ENCODE peak calls at places on chromosomes 1 and 21, in nine cellular contexts. One of them, this sample, is unnamed. For H3K4me1, the result is how much of the 10 kb centered on the place peaks cover.

GRCh38 chr1:203271018-203271743 is 34.1 kb upstream of the BTG2 start:
- DNase-seq in right cardiac atrium: peak
- DNase-seq in IMR-90: peak
- DNase-seq in mesendoderm: peak
- DNase-seq in naive thymus-derived CD4-positive, alpha-beta T cell: peak
- DNase-seq in left ventricle myocardium inferior: peak
- DNase-seq in K562: peak
- DNase-seq in neuronal stem cell: no peak
- DNase-seq in tibial nerve: peak
- DNase-seq in this sample: no peak

GRCh38 chr1:220879090-220879508 is at the start of gene HLX:
- DNase-seq in right cardiac atrium: peak
- DNase-seq in mesendoderm: peak
- DNase-seq in left ventricle myocardium inferior: peak
- DNase-seq in K562: peak
- DNase-seq in tibial nerve: peak
- DNase-seq in IMR-90: peak
- DNase-seq in naive thymus-derived CD4-positive, alpha-beta T cell: no peak
- DNase-seq in neuronal stem cell: no peak
- DNase-seq in this sample: no peak

GRCh38 chr21:38802050-38803026 is 3.4 kb upstream of the ETS2 start:
- DNase-seq in left ventricle myocardium inferior: no peak
- DNase-seq in neuronal stem cell: no peak
- DNase-seq in tibial nerve: no peak
- DNase-seq in IMR-90: peak
- DNase-seq in naive thymus-derived CD4-positive, alpha-beta T cell: no peak
- DNase-seq in mesendoderm: no peak
- DNase-seq in right cardiac atrium: no peak
- DNase-seq in K562: no peak
- DNase-seq in this sample: no peak

GRCh38 chr1:174051956-174052355 is 29.8 kb upstream of the RC3H1 start:
- DNase-seq in naive thymus-derived CD4-positive, alpha-beta T cell: no peak
- DNase-seq in IMR-90: no peak
- DNase-seq in left ventricle myocardium inferior: no peak
- DNase-seq in neuronal stem cell: peak
- DNase-seq in K562: peak
- DNase-seq in mesendoderm: no peak
- DNase-seq in right cardiac atrium: peak
- DNase-seq in tibial nerve: peak
- DNase-seq in this sample: no peak

GRCh38 chr1:185400057-185400456 is 83.0 kb upstream of the IVNS1ABP start:
- DNase-seq in naive thymus-derived CD4-positive, alpha-beta T cell: no peak
- DNase-seq in K562: no peak
- DNase-seq in right cardiac atrium: no peak
- DNase-seq in left ventricle myocardium inferior: no peak
- DNase-seq in IMR-90: peak
- DNase-seq in tibial nerve: no peak
- DNase-seq in mesendoderm: no peak
- DNase-seq in neuronal stem cell: no peak
- DNase-seq in this sample: no peak

GRCh38 chr1:214318956-214319355 is 38.0 kb downstream of the SMYD2 start:
- DNase-seq in left ventricle myocardium inferior: no peak
- DNase-seq in right cardiac atrium: no peak
- DNase-seq in mesendoderm: no peak
- DNase-seq in naive thymus-derived CD4-positive, alpha-beta T cell: no peak
- DNase-seq in tibial nerve: no peak
- DNase-seq in neuronal stem cell: no peak
- DNase-seq in K562: no peak
- DNase-seq in IMR-90: no peak
- DNase-seq in this sample: no peak

GRCh38 chr1:72283204-72284083 is 1.1 kb upstream of the NEGR1 start:
- DNase-seq in K562: no peak
- DNase-seq in neuronal stem cell: peak
- DNase-seq in naive thymus-derived CD4-positive, alpha-beta T cell: peak
- DNase-seq in left ventricle myocardium inferior: peak
- DNase-seq in mesendoderm: peak
- DNase-seq in right cardiac atrium: peak
- DNase-seq in tibial nerve: peak
- DNase-seq in IMR-90: peak
- DNase-seq in this sample: peak

GRCh38 chr1:113998361-113998760 is 19.1 kb downstream of the OLFML3 start:
- DNase-seq in tibial nerve: no peak
- DNase-seq in right cardiac atrium: no peak
- DNase-seq in neuronal stem cell: no peak
- DNase-seq in K562: peak
- DNase-seq in naive thymus-derived CD4-positive, alpha-beta T cell: no peak
- DNase-seq in IMR-90: peak
- DNase-seq in left ventricle myocardium inferior: no peak
- DNase-seq in mesendoderm: no peak
- DNase-seq in this sample: no peak

GRCh38 chr1:163628034-163628773 is 306.4 kb downstream of the NUF2 start:
- DNase-seq in K562: no peak
- DNase-seq in right cardiac atrium: no peak
- DNase-seq in IMR-90: no peak
- DNase-seq in left ventricle myocardium inferior: no peak
- DNase-seq in naive thymus-derived CD4-positive, alpha-beta T cell: no peak
- DNase-seq in neuronal stem cell: no peak
- DNase-seq in tibial nerve: no peak
- DNase-seq in mesendoderm: no peak
- DNase-seq in this sample: no peak

GRCh38 chr1:25099343-25099951 is 132.9 kb downstream of the SYF2 start:
- DNase-seq in naive thymus-derived CD4-positive, alpha-beta T cell: no peak
- DNase-seq in K562: no peak
- DNase-seq in IMR-90: no peak
- DNase-seq in tibial nerve: no peak
- DNase-seq in left ventricle myocardium inferior: no peak
- DNase-seq in neuronal stem cell: no peak
- DNase-seq in right cardiac atrium: no peak
- DNase-seq in mesendoderm: no peak
- DNase-seq in this sample: no peak

GRCh38 chr1:81702079-81702715 is 98.5 kb upstream of the ADGRL2 start:
- DNase-seq in mesendoderm: no peak
- DNase-seq in K562: no peak
- DNase-seq in left ventricle myocardium inferior: no peak
- DNase-seq in tibial nerve: no peak
- DNase-seq in right cardiac atrium: no peak
- DNase-seq in naive thymus-derived CD4-positive, alpha-beta T cell: no peak
- DNase-seq in IMR-90: no peak
- DNase-seq in neuronal stem cell: no peak
- DNase-seq in this sample: no peak

GRCh38 chr1:21914468-21914867 is 22.6 kb downstream of the HSPG2 start:
- DNase-seq in mesendoderm: no peak
- DNase-seq in naive thymus-derived CD4-positive, alpha-beta T cell: no peak
- DNase-seq in IMR-90: no peak
- DNase-seq in tibial nerve: no peak
- DNase-seq in right cardiac atrium: no peak
- DNase-seq in neuronal stem cell: no peak
- DNase-seq in K562: no peak
- DNase-seq in left ventricle myocardium inferior: no peak
- DNase-seq in this sample: no peak

GRCh38 chr1:21913763-21914162 is 23.3 kb downstream of the HSPG2 start:
- DNase-seq in neuronal stem cell: no peak
- DNase-seq in tibial nerve: no peak
- DNase-seq in left ventricle myocardium inferior: no peak
- DNase-seq in IMR-90: no peak
- DNase-seq in right cardiac atrium: peak
- DNase-seq in naive thymus-derived CD4-positive, alpha-beta T cell: no peak
- DNase-seq in mesendoderm: no peak
- DNase-seq in K562: no peak
- DNase-seq in this sample: no peak

GRCh38 chr1:21913258-21913657 is 23.9 kb downstream of the HSPG2 start:
- DNase-seq in naive thymus-derived CD4-positive, alpha-beta T cell: no peak
- DNase-seq in right cardiac atrium: peak
- DNase-seq in K562: no peak
- DNase-seq in neuronal stem cell: no peak
- DNase-seq in mesendoderm: peak
- DNase-seq in tibial nerve: no peak
- DNase-seq in IMR-90: no peak
- DNase-seq in left ventricle myocardium inferior: no peak
- DNase-seq in this sample: peak

GRCh38 chr1:21916447-21917240 is 20.5 kb downstream of the HSPG2 start:
- DNase-seq in K562: peak
- DNase-seq in neuronal stem cell: no peak
- DNase-seq in IMR-90: no peak
- DNase-seq in naive thymus-derived CD4-positive, alpha-beta T cell: no peak
- DNase-seq in right cardiac atrium: peak
- DNase-seq in tibial nerve: no peak
- DNase-seq in left ventricle myocardium inferior: no peak
- DNase-seq in mesendoderm: no peak
- DNase-seq in this sample: no peak

GRCh38 chr1:21914880-21915640 is 22.1 kb downstream of the HSPG2 start:
- DNase-seq in K562: peak
- DNase-seq in IMR-90: no peak
- DNase-seq in tibial nerve: no peak
- DNase-seq in right cardiac atrium: peak
- DNase-seq in mesendoderm: no peak
- DNase-seq in left ventricle myocardium inferior: peak
- DNase-seq in neuronal stem cell: no peak
- DNase-seq in naive thymus-derived CD4-positive, alpha-beta T cell: no peak
- DNase-seq in this sample: no peak
- H3K4me1 ChIP-seq in K562: half or more
- H3K4me1 ChIP-seq in IMR-90: under half
- H3K4me1 ChIP-seq in tibial nerve: under half
- H3K4me1 ChIP-seq in right cardiac atrium: half or more
- H3K4me1 ChIP-seq in mesendoderm: under half
- H3K4me1 ChIP-seq in left ventricle myocardium inferior: half or more
- H3K4me1 ChIP-seq in neuronal stem cell: under half
- H3K4me1 ChIP-seq in naive thymus-derived CD4-positive, alpha-beta T cell: under half
- H3K4me1 ChIP-seq in this sample: under half

DNA sequence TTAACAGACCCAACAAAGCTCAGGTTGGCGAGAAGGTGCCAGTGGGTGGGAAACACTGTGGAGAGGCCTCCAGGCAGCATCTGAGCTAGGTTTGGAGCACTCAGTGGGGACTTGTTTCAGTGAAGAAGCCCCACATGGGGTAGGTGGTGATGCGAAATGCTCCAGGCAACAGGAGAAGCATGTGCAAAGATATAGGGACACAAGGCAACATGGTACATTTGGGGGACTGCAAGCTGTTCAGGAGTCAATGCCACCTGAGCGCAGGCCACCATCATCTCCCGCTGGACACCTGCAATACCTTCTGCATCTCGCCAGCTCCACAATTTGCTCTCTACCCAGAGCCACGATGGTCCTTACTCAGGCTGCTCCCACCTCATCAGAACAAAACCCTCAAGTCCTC is 28.0 kb downstream of the BCAR3 start:
- DNase-seq in left ventricle myocardium inferior: no peak
- DNase-seq in naive thymus-derived CD4-positive, alpha-beta T cell: no peak
- DNase-seq in neuronal stem cell: no peak
- DNase-seq in K562: no peak
- DNase-seq in right cardiac atrium: no peak
- DNase-seq in mesendoderm: no peak
- DNase-seq in tibial nerve: no peak
- DNase-seq in IMR-90: no peak
- DNase-seq in this sample: no peak
- H3K4me1 ChIP-seq in left ventricle myocardium inferior: under half
- H3K4me1 ChIP-seq in naive thymus-derived CD4-positive, alpha-beta T cell: under half
- H3K4me1 ChIP-seq in neuronal stem cell: under half
- H3K4me1 ChIP-seq in K562: under half
- H3K4me1 ChIP-seq in right cardiac atrium: under half
- H3K4me1 ChIP-seq in mesendoderm: under half
- H3K4me1 ChIP-seq in tibial nerve: under half
- H3K4me1 ChIP-seq in IMR-90: under half
- H3K4me1 ChIP-seq in this sample: under half

GRCh38 chr21:41712730-41713129 is 54.1 kb downstream of the RIPK4 start:
- DNase-seq in right cardiac atrium: no peak
- DNase-seq in neuronal stem cell: no peak
- DNase-seq in naive thymus-derived CD4-positive, alpha-beta T cell: no peak
- DNase-seq in K562: no peak
- DNase-seq in IMR-90: no peak
- DNase-seq in tibial nerve: no peak
- DNase-seq in left ventricle myocardium inferior: no peak
- DNase-seq in mesendoderm: no peak
- DNase-seq in this sample: no peak
- H3K4me1 ChIP-seq in right cardiac atrium: under half
- H3K4me1 ChIP-seq in neuronal stem cell: under half
- H3K4me1 ChIP-seq in naive thymus-derived CD4-positive, alpha-beta T cell: under half
- H3K4me1 ChIP-seq in K562: under half
- H3K4me1 ChIP-seq in IMR-90: under half
- H3K4me1 ChIP-seq in tibial nerve: under half
- H3K4me1 ChIP-seq in left ventricle myocardium inferior: under half
- H3K4me1 ChIP-seq in mesendoderm: under half
- H3K4me1 ChIP-seq in this sample: under half

GRCh38 chr1:30615816-30616590 is 107.4 kb downstream of the MATN1 start:
- DNase-seq in IMR-90: no peak
- DNase-seq in mesendoderm: no peak
- DNase-seq in left ventricle myocardium inferior: no peak
- DNase-seq in right cardiac atrium: no peak
- DNase-seq in neuronal stem cell: no peak
- DNase-seq in K562: no peak
- DNase-seq in tibial nerve: no peak
- DNase-seq in naive thymus-derived CD4-positive, alpha-beta T cell: no peak
- DNase-seq in this sample: no peak

GRCh38 chr1:30616759-30617158 is 106.6 kb downstream of the MATN1 start:
- DNase-seq in left ventricle myocardium inferior: no peak
- DNase-seq in neuronal stem cell: no peak
- DNase-seq in mesendoderm: no peak
- DNase-seq in right cardiac atrium: no peak
- DNase-seq in K562: no peak
- DNase-seq in naive thymus-derived CD4-positive, alpha-beta T cell: no peak
- DNase-seq in IMR-90: no peak
- DNase-seq in tibial nerve: no peak
- DNase-seq in this sample: no peak

GRCh38 chr1:30617161-30617560 is 106.2 kb downstream of the MATN1 start:
- DNase-seq in neuronal stem cell: no peak
- DNase-seq in right cardiac atrium: no peak
- DNase-seq in K562: no peak
- DNase-seq in tibial nerve: no peak
- DNase-seq in left ventricle myocardium inferior: no peak
- DNase-seq in naive thymus-derived CD4-positive, alpha-beta T cell: no peak
- DNase-seq in mesendoderm: peak
- DNase-seq in IMR-90: no peak
- DNase-seq in this sample: no peak

GRCh38 chr1:30615076-30615795 is 108.1 kb downstream of the MATN1 start:
- DNase-seq in neuronal stem cell: no peak
- DNase-seq in IMR-90: no peak
- DNase-seq in left ventricle myocardium inferior: no peak
- DNase-seq in naive thymus-derived CD4-positive, alpha-beta T cell: no peak
- DNase-seq in tibial nerve: no peak
- DNase-seq in K562: no peak
- DNase-seq in right cardiac atrium: no peak
- DNase-seq in mesendoderm: peak
- DNase-seq in this sample: peak

DNA sequence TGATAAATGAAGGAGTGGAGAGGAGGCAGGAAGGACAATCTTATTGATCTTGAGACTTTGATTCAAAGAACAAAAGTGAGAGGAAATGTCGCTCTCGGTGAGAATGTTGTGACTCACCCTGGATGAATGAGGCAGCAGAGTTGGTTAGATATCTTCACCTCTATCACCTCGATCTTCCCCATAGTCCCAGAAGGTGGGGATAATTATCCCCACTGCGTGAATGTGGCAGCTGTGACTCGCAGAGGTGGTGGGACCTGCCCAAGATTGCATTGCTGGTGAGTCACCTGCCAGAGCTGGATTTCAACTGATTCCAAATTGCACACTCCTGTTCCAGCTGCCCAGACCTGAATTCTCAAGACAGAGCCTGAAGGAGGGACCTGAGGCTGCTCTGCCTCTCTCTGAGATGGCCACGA is 105.0 kb downstream of the MATN1 start:
- DNase-seq in K562: no peak
- DNase-seq in tibial nerve: no peak
- DNase-seq in mesendoderm: peak
- DNase-seq in naive thymus-derived CD4-positive, alpha-beta T cell: no peak
- DNase-seq in IMR-90: no peak
- DNase-seq in right cardiac atrium: no peak
- DNase-seq in neuronal stem cell: no peak
- DNase-seq in left ventricle myocardium inferior: no peak
- DNase-seq in this sample: no peak
- H3K4me1 ChIP-seq in K562: under half
- H3K4me1 ChIP-seq in tibial nerve: under half
- H3K4me1 ChIP-seq in mesendoderm: under half
- H3K4me1 ChIP-seq in naive thymus-derived CD4-positive, alpha-beta T cell: under half
- H3K4me1 ChIP-seq in IMR-90: under half
- H3K4me1 ChIP-seq in right cardiac atrium: under half
- H3K4me1 ChIP-seq in neuronal stem cell: under half
- H3K4me1 ChIP-seq in left ventricle myocardium inferior: under half
- H3K4me1 ChIP-seq in this sample: under half

This sample was measured in breast epithelium.